ENCODE peak calls at places on chromosomes 1 and 21, in five cellular contexts. H is adrenal gland, R is keratinocyte, F is body of pancreas, A is neural progenitor cell. B is an unnamed sample.
A peak's percentile ranks its signal among the peaks of the same experiment; 100 is the strongest.

GRCh38 chr1:78385744-78386462 is 104.9 kb upstream of the PTGFR start:
- DNase-seq in H (no peak), R (no peak), F (no peak), A (no peak), B (no peak)

GRCh38 chr21:34552324-34553198 is 40.6 kb upstream of the KCNE1 start:
- DNase-seq in H (no peak), R (no peak), F (no peak), A (no peak), B (no peak)

GRCh38 chr21:45429221-45430164 is 24.5 kb downstream of the COL18A1 start:
- DNase-seq in H (no peak), R (no peak), F (no peak), A (no peak), B (no peak)

GRCh38 chr1:91783423-91784162 is 102.4 kb downstream of the TGFBR3 start:
- DNase-seq in H (no peak), R (no peak), F (no peak), A (no peak), B (no peak)

GRCh38 chr1:28745653-28746173 is 9.0 kb downstream of the YTHDF2 start:
- DNase-seq in H (no peak), R (no peak), F (no peak), A (no peak), B (no peak)

GRCh38 chr1:228112617-228113016 is 3.5 kb upstream of the MRPL55 start:
- DNase-seq in H (no peak), R (no peak), F (no peak), A (no peak), B (no peak)

GRCh38 chr1:162988869-162989268 is 80.3 kb upstream of the RGS4 start:
- DNase-seq in H (no peak), R (no peak), F (no peak), A (no peak), B (no peak)

GRCh38 chr1:25030674-25031589 is 100.9 kb upstream of the RUNX3 start:
- DNase-seq in H (no peak), R (peak; percentile 73), F (no peak), A (no peak), B (no peak)

GRCh38 chr1:20322825-20323612 is 32.3 kb downstream of the VWA5B1 start:
- DNase-seq in H (no peak), R (no peak), F (no peak), A (no peak), B (no peak)

GRCh38 chr1:6271554-6271953 is 10.7 kb upstream of the GPR153 start:
- DNase-seq in H (no peak), R (no peak), F (no peak), A (no peak), B (no peak)

GRCh38 chr1:109924316-109924715 is 13.7 kb downstream of the CSF1 start:
- DNase-seq in H (no peak), R (no peak), F (no peak), A (no peak), B (no peak)

GRCh38 chr1:175757381-175758015 is 14.1 kb upstream of the TNR start:
- DNase-seq in H (no peak), R (no peak), F (peak; percentile 37), A (peak; percentile 75), B (no peak)

DNA sequence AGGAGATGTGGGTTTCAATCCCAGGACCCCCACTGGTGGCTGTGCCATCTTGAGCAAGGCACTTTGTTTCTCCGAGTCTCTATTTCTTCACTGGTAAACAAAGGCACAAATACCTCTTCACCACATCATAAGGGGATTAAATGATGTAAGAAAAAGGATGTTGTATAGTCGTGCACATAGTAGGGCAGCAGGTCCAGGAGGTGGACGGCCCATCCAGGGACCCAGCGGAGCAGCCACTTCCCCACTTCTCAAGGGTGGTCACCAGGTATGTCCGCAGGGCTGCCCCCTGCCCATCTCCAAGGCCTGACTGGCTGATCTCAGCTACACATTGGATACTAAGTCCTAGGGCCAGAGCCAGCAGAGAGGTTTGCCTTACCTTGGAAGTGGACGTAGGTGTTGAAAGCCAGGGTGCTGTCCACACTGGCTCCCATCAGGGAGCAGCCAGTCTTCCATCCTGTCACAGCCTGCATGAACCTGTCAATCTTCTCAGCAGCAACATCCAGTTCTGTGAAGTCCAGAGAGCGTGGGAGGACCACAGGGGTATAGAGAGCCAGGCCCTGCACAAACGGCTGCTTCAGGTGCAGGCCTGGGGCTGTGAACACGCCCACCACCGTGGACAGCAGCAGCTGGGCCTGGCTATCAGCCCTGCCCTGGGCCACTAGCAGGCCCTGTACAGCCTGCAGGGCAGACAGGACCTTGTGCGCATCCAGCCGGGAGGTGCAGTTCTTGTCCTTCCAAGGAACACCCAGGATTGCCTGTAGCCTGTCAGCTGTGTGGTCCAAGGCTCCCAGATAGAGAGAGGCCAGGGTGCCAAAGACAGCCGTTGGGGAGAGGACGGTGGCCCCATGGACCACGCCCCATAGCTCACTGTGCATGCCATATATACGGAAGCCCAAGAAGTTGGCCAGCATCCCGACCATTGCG is 4.0 kb downstream of the AGT start:
- DNase-seq in H (no peak), R (no peak), F (no peak), A (peak; percentile 8), B (no peak)
- H3K4me1 ChIP-seq in H (peaks cover 16% of the 10 kb centered on the region), R (no peaks in the 10 kb centered on the region), F (peaks cover 18% of the 10 kb centered on the region), A (peaks cover 9% of the 10 kb centered on the region), B (no peaks in the 10 kb centered on the region)

GRCh38 chr1:201114245-201115131 is 2.3 kb upstream of the CACNA1S start:
- DNase-seq in H (peak; percentile 94), R (peak; percentile 45), F (peak; percentile 91), A (peak; percentile 95), B (peak; percentile 92)
- H3K27me3 ChIP-seq in H (no peaks in the 10 kb centered on the region), R (peaks cover 23% of the 10 kb centered on the region), F (no peaks in the 10 kb centered on the region), A (peaks cover 54% of the 10 kb centered on the region), B (no peaks in the 10 kb centered on the region)

DNA sequence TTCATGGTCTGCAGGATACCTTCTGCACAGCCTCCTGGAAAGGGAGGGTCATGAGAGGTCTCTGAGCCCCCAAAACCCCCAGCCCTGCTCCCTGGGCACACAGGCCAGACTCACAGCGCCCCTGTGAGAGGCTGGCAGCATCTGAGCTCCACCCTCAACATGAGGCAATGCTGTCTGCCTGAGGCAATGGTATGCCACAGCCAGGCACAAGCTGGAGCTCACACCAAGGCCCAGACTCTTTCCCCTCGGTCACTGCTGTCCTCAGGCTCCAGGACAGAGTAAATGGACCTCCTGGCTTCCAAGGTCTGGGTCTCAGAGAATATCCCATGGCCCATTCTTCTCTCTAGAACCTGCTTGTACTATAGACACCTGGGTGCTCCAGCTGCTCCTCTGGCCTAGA is 17.2 kb downstream of the MEF2D start:
- DNase-seq in H (no peak), R (no peak), F (no peak), A (no peak), B (no peak)
- H3K4me1 ChIP-seq in H (peaks cover 55% of the 10 kb centered on the region), R (no peaks in the 10 kb centered on the region), F (peaks cover 25% of the 10 kb centered on the region), A (no peaks in the 10 kb centered on the region), B (peaks cover 26% of the 10 kb centered on the region)

DNA sequence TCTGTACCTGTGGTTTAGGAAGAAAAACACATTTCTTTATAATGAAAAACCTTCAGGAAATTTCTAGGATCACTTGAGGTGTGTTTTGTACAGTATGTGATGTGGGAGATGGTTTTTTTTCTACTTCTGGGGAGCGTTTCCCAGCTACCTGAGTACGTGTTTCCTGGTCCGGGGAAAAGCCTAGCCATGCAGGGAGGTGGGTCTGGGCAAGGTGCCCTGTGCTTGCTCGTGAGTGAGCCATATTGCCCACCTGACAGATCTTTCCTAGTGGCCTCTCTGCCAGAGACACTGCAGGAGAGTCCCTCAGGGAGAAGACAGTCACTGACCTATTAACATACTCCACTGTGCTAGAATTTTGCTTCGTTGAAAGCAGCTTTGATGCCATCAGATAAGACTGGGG is 41.3 kb downstream of the TRPM2 start:
- DNase-seq in H (no peak), R (no peak), F (no peak), A (no peak), B (no peak)
- H3K27me3 ChIP-seq in H (no peaks in the 10 kb centered on the region), R (peaks cover 4% of the 10 kb centered on the region), F (no peaks in the 10 kb centered on the region), A (no peaks in the 10 kb centered on the region), B (no peaks in the 10 kb centered on the region)

DNA sequence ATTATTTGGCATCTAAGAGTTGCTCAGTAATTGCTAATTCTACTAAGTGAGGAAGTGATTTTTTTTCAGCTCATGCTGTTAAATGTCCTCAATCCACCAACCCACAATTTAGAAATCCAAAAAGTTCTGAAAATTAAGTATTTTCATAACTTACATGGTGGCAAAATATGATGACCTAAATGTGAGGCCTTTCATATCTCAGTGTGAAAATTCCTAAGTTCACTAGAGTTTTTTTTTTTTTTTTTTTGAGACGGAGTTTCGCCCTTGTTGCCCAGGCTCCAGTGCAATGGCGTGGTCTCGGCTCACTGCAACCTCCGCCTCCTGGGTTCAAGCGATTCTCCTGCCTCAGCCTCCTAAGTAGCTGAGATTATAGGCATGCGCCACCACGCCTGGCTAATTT is 5.6 kb downstream of the NUCKS1 start:
- DNase-seq in H (no peak), R (no peak), F (no peak), A (no peak), B (no peak)
- H3K4me1 ChIP-seq in H (peaks cover 56% of the 10 kb centered on the region), R (peaks cover 20% of the 10 kb centered on the region), F (peaks cover 42% of the 10 kb centered on the region), A (peaks cover 45% of the 10 kb centered on the region), B (peaks cover 5% of the 10 kb centered on the region)

DNA sequence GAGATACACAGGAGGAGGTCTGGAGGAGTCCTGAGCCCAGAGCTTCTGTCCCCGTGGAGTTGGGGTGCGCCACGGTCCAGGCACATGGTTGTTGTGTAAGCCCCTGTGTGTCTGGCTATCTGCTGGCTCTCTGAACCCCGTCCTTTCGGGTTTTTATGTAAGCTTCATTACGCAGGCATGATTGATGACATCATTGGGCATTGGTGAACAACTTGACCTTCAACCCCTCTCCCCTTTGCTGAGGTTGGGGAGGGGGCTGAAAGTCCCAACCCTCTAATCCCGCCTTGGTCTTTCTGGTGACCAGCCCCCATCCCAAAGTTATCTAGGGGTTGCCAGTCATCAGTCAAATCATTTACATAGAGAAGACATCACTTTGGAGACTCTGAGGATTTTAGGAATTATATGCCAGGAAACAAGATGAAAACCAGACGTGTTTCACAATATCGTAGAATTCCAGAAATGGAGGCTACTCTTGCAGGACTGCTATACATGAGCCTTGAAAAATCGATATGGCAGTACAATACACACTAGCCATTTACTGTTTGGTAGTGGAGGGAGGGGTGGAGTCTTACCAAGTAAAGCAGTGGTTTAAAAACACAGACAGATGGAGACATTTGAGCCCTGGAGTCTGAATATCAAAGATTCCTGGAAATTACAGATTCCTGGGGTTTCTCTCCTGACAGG is 69.8 kb upstream of the SCAF4 start:
- DNase-seq in H (no peak), R (no peak), F (no peak), A (no peak), B (no peak)
- H3K27me3 ChIP-seq in H (no peaks in the 10 kb centered on the region), R (no peaks in the 10 kb centered on the region), F (no peaks in the 10 kb centered on the region), A (no peaks in the 10 kb centered on the region), B (no peaks in the 10 kb centered on the region)

GRCh38 chr1:154403300-154403943 is 1.7 kb upstream of the IL6R start:
- DNase-seq in H (no peak), R (no peak), F (no peak), A (no peak), B (no peak)

GRCh38 chr1:154404984-154405761 is at the start of gene IL6R:
- DNase-seq in H (peak; percentile 96), R (no peak), F (peak; percentile 87), A (peak; percentile 89), B (peak; percentile 94)

GRCh38 chr1:154402409-154402921 is 2.7 kb upstream of the IL6R start:
- DNase-seq in H (no peak), R (no peak), F (no peak), A (no peak), B (no peak)

GRCh38 chr1:154404511-154404931 is 622 bp upstream of the IL6R start:
- DNase-seq in H (no peak), R (no peak), F (no peak), A (no peak), B (no peak)

GRCh38 chr1:154403983-154404382 is 1.2 kb upstream of the IL6R start:
- DNase-seq in H (no peak), R (no peak), F (no peak), A (no peak), B (no peak)
- H3K4me1 ChIP-seq in H (peaks cover 36% of the 10 kb centered on the region), R (peaks cover 34% of the 10 kb centered on the region), F (peaks cover 39% of the 10 kb centered on the region), A (peaks cover 8% of the 10 kb centered on the region), B (peaks cover 15% of the 10 kb centered on the region)

B was measured in lung.